ENCODE peak calls at places on chromosomes 3 and 15, in six cellular contexts. G, K, C, F, A and Q are unnamed samples.

GRCh38 chr3:14434105-14434504 is 31.7 kb downstream of the SLC6A6 start:
- DNase-seq in G (no peak), K (no peak), C (peak; percentile 33), F (peak; percentile 59), A (no peak), Q (no peak)

GRCh38 chr3:193803288-193803687 is 210.3 kb downstream of the OPA1 start:
- DNase-seq in G (no peak), K (no peak), C (no peak), F (no peak), A (no peak), Q (no peak)

GRCh38 chr3:37739579-37740290 is 121.9 kb upstream of the CTDSPL start:
- DNase-seq in G (no peak), K (no peak), C (no peak), F (no peak), A (no peak), Q (no peak)

GRCh38 chr3:126958638-126959085 is 24.3 kb upstream of the PLXNA1 start:
- DNase-seq in G (no peak), K (no peak), C (no peak), F (no peak), A (no peak), Q (no peak)

GRCh38 chr3:149657796-149658443 is at the start of gene WWTR1:
- DNase-seq in G (peak; percentile 14), K (peak; percentile 96), C (peak; percentile 96), F (peak; percentile 93), A (peak; percentile 83), Q (peak; percentile 97)

GRCh38 chr3:121152573-121152972 is 244.6 kb downstream of the STXBP5L start:
- DNase-seq in G (no peak), K (no peak), C (peak; percentile 4), F (peak; percentile 3), A (peak; percentile 33), Q (no peak)

GRCh38 chr15:78265137-78265460 is 737 bp downstream of the DNAJA4 start:
- DNase-seq in G (no peak), K (no peak), C (no peak), F (no peak), A (no peak), Q (no peak)

GRCh38 chr3:189637755-189638154 is 6.6 kb downstream of the TP63 start:
- DNase-seq in G (no peak), K (no peak), C (no peak), F (no peak), A (no peak), Q (no peak)

GRCh38 chr3:148372476-148372875 is 325.2 kb upstream of the AGTR1 start:
- DNase-seq in G (no peak), K (no peak), C (peak; percentile 12), F (peak; percentile 1), A (no peak), Q (no peak)

GRCh38 chr3:175443682-175444081 is 584.5 kb downstream of the NAALADL2 start:
- DNase-seq in G (no peak), K (no peak), C (no peak), F (no peak), A (peak; percentile 67), Q (no peak)

GRCh38 chr15:51721199-51721960 is 16.1 kb downstream of the LYSMD2 start:
- DNase-seq in G (no peak), K (no peak), C (no peak), F (peak; percentile 54), A (no peak), Q (no peak)

GRCh38 chr3:184466413-184466960 is 86.6 kb downstream of the CHRD start:
- DNase-seq in G (no peak), K (peak; percentile 46), C (no peak), F (peak; percentile 65), A (peak; percentile 50), Q (no peak)

GRCh38 chr3:48747015-48747615 is 30.1 kb upstream of the IP6K2 start:
- DNase-seq in G (no peak), K (no peak), C (peak; percentile 65), F (no peak), A (no peak), Q (no peak)

GRCh38 chr3:15055019-15055557 is 10.0 kb downstream of the MRPS25 start:
- DNase-seq in G (peak; percentile 21), K (no peak), C (no peak), F (peak; percentile 58), A (no peak), Q (no peak)

GRCh38 chr3:57068437-57069089 is 8.1 kb downstream of the SPATA12 start:
- DNase-seq in G (no peak), K (peak; percentile 77), C (peak; percentile 90), F (peak; percentile 89), A (no peak), Q (peak; percentile 82)

GRCh38 chr15:68149059-68149458 is 56.1 kb downstream of the CALML4 start:
- DNase-seq in G (no peak), K (no peak), C (peak; percentile 8), F (peak; percentile 70), A (no peak), Q (no peak)

GRCh38 chr3:58507356-58508062 is 15.6 kb downstream of the KCTD6 start:
- DNase-seq in G (no peak), K (no peak), C (no peak), F (no peak), A (no peak), Q (no peak)

GRCh38 chr3:190065204-190065603 is 55.5 kb downstream of the P3H2 start:
- DNase-seq in G (no peak), K (no peak), C (no peak), F (no peak), A (no peak), Q (no peak)

GRCh38 chr3:124492824-124493223 is 237.4 kb upstream of the UMPS start:
- DNase-seq in G (no peak), K (no peak), C (peak; percentile 68), F (peak; percentile 41), A (peak; percentile 16), Q (no peak)

GRCh38 chr3:149808209-149808829 is 4.7 kb upstream of the RNF13 start:
- DNase-seq in G (peak; percentile 33), K (peak; percentile 76), C (peak; percentile 60), F (peak; percentile 59), A (peak; percentile 64), Q (peak; percentile 84)

GRCh38 chr3:107508331-107508730 is 14.4 kb upstream of the BBX start:
- DNase-seq in G (no peak), K (no peak), C (no peak), F (no peak), A (peak; percentile 43), Q (no peak)

GRCh38 chr15:34927726-34928125 is 41.8 kb downstream of the AQR start:
- DNase-seq in G (no peak), K (no peak), C (no peak), F (no peak), A (no peak), Q (no peak)
- H3K36me3 ChIP-seq in G (peaks cover 20% of the 10 kb centered on the region), K (peaks cover 73% of the 10 kb centered on the region), C (peaks cover 39% of the 10 kb centered on the region), F (peaks cover 36% of the 10 kb centered on the region), A (peaks cover 3% of the 10 kb centered on the region), Q (peaks cover 42% of the 10 kb centered on the region)

GRCh38 chr3:129687586-129688125 is 81.2 kb upstream of the PLXND1 start:
- DNase-seq in G (no peak), K (no peak), C (no peak), F (peak; percentile 14), A (no peak), Q (no peak)

GRCh38 chr3:129686941-129687340 is 80.5 kb upstream of the PLXND1 start:
- DNase-seq in G (no peak), K (no peak), C (no peak), F (peak; percentile 7), A (no peak), Q (no peak)

GRCh38 chr3:129690406-129690805 is 83.9 kb upstream of the PLXND1 start:
- DNase-seq in G (no peak), K (peak; percentile 28), C (peak; percentile 65), F (peak; percentile 51), A (peak; percentile 59), Q (no peak)

GRCh38 chr3:129689036-129689435 is 82.6 kb upstream of the PLXND1 start:
- DNase-seq in G (no peak), K (no peak), C (no peak), F (no peak), A (no peak), Q (no peak)

GRCh38 chr3:129688310-129688895 is 81.9 kb upstream of the PLXND1 start:
- DNase-seq in G (no peak), K (peak; percentile 68), C (no peak), F (peak; percentile 55), A (no peak), Q (no peak)
- H3K27ac ChIP-seq in G (no peak overlapping the region), K (peak overlapping the region; percentile 28), C (no peak overlapping the region), F (no peak overlapping the region), A (no peak overlapping the region), Q (no peak overlapping the region)

GRCh38 chr15:42687740-42688139 is 49.2 kb downstream of the CDAN1 start:
- DNase-seq in G (no peak), K (no peak), C (no peak), F (no peak), A (no peak), Q (no peak)

GRCh38 chr15:42691308-42691707 is 45.6 kb downstream of the CDAN1 start:
- DNase-seq in G (no peak), K (no peak), C (no peak), F (no peak), A (no peak), Q (no peak)

GRCh38 chr15:42681119-42681518 is 55.8 kb downstream of the CDAN1 start:
- DNase-seq in G (no peak), K (no peak), C (no peak), F (no peak), A (no peak), Q (no peak)

GRCh38 chr15:42688301-42688700 is 48.6 kb downstream of the CDAN1 start:
- DNase-seq in G (no peak), K (no peak), C (peak; percentile 79), F (no peak), A (no peak), Q (no peak)

DNA sequence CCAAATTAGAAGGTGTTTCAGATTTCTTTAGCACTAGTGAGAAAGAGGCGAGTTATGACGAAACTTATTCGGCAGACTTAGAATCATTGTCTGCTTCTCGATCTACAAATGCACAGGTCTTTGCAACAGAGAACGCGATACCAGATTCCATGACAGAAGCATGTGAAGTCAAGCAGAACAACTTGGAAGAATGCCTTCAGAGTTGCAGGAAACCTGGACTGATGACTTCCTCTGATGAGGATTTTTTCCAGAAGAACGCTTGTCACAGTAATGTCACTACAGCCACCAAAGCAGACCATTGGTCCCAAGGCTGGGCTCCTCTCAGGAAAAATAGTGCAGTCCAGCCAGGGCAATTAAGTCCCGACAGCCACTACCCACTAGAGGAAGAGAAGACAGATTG is 50.6 kb downstream of the CDAN1 start:
- DNase-seq in G (no peak), K (no peak), C (no peak), F (no peak), A (no peak), Q (no peak)
- H3K36me3 ChIP-seq in G (peaks cover 4% of the 10 kb centered on the region), K (peaks cover 99% of the 10 kb centered on the region), C (no peaks in the 10 kb centered on the region), F (peaks cover 27% of the 10 kb centered on the region), A (no peaks in the 10 kb centered on the region), Q (peaks cover 72% of the 10 kb centered on the region)

GRCh38 chr3:128425142-128425845 is 41.4 kb downstream of the DNAJB8 start:
- DNase-seq in G (no peak), K (no peak), C (no peak), F (no peak), A (no peak), Q (no peak)

GRCh38 chr3:128424508-128425069 is 42.1 kb downstream of the DNAJB8 start:
- DNase-seq in G (no peak), K (no peak), C (no peak), F (peak; percentile 42), A (no peak), Q (no peak)

GRCh38 chr3:128427175-128427857 is 39.4 kb downstream of the DNAJB8 start:
- DNase-seq in G (no peak), K (no peak), C (no peak), F (no peak), A (no peak), Q (no peak)

GRCh38 chr3:128425846-128426127 is 40.9 kb downstream of the DNAJB8 start:
- DNase-seq in G (no peak), K (no peak), C (no peak), F (no peak), A (no peak), Q (no peak)

GRCh38 chr3:128426128-128426921 is 40.4 kb downstream of the DNAJB8 start:
- DNase-seq in G (peak; percentile 34), K (no peak), C (peak; percentile 10), F (no peak), A (peak; percentile 41), Q (no peak)
- H3K27ac ChIP-seq in G (no peak overlapping the region), K (no peak overlapping the region), C (no peak overlapping the region), F (no peak overlapping the region), A (no peak overlapping the region), Q (no peak overlapping the region)